ENCODE peak calls at places on chromosomes 4 and X, in eight cellular contexts. F is epithelial cell of prostate; C is neuronal stem cell; Y is HCT116; B is right lobe of liver; R is GM23248; A is CD4-positive, alpha-beta T cell; I is MM.1S. U is an unnamed sample.

GRCh38 chrX:69988955-69989394 is 60.8 kb downstream of the AWAT2 start:
- DNase-seq in Y (peak), A (no peak), I (no peak), C (no peak), R (no peak), B (no peak), F (no peak), U (peak)

GRCh38 chr4:142743071-142743825 is 102.9 kb downstream of the INPP4B start:
- DNase-seq in B (no peak), A (no peak), I (no peak), R (peak), F (no peak), C (no peak), Y (no peak), U (no peak)

GRCh38 chr4:145011636-145012035 is 86.4 kb downstream of the ANAPC10 start:
- DNase-seq in C (no peak), I (no peak), B (no peak), A (no peak), F (no peak), Y (no peak), R (no peak), U (no peak)

GRCh38 chr4:1500966-1501753 is 94.9 kb upstream of the NKX1-1 start:
- DNase-seq in B (peak), I (no peak), A (no peak), C (no peak), Y (no peak), F (no peak), R (no peak), U (no peak)

GRCh38 chr4:99414401-99414800 is 20.7 kb downstream of the ADH7 start:
- DNase-seq in B (no peak), Y (no peak), A (no peak), C (no peak), R (no peak), F (peak), I (no peak), U (no peak)

GRCh38 chr4:41746025-41746439 is 2.5 kb downstream of the PHOX2B start:
- DNase-seq in A (no peak), B (no peak), I (no peak), Y (no peak), F (no peak), C (peak), R (peak), U (no peak)

GRCh38 chrX:94058728-94059382 is 384.8 kb downstream of the FAM133A start:
- DNase-seq in R (peak), A (no peak), B (no peak), F (no peak), Y (no peak), C (peak), I (peak), U (peak)

GRCh38 chr4:85607624-85608023 is 132.7 kb downstream of the ARHGAP24 start:
- DNase-seq in A (no peak), Y (no peak), F (no peak), C (no peak), I (peak), B (no peak), R (no peak), U (no peak)

GRCh38 chr4:184102927-184103326 is 114.7 kb downstream of the ENPP6 start:
- DNase-seq in I (no peak), B (no peak), A (no peak), Y (no peak), F (no peak), R (no peak), C (no peak), U (no peak)

GRCh38 chr4:184101711-184102110 is 116.0 kb downstream of the ENPP6 start:
- DNase-seq in F (no peak), I (no peak), Y (no peak), A (no peak), R (no peak), B (no peak), C (no peak), U (no peak)

GRCh38 chr4:184104419-184105101 is 113.1 kb downstream of the ENPP6 start:
- DNase-seq in C (no peak), I (no peak), B (no peak), A (no peak), R (no peak), Y (no peak), F (no peak), U (no peak)

GRCh38 chr4:184102488-184102887 is 115.2 kb downstream of the ENPP6 start:
- DNase-seq in A (no peak), F (no peak), C (no peak), R (no peak), B (no peak), I (no peak), Y (no peak), U (no peak)

DNA sequence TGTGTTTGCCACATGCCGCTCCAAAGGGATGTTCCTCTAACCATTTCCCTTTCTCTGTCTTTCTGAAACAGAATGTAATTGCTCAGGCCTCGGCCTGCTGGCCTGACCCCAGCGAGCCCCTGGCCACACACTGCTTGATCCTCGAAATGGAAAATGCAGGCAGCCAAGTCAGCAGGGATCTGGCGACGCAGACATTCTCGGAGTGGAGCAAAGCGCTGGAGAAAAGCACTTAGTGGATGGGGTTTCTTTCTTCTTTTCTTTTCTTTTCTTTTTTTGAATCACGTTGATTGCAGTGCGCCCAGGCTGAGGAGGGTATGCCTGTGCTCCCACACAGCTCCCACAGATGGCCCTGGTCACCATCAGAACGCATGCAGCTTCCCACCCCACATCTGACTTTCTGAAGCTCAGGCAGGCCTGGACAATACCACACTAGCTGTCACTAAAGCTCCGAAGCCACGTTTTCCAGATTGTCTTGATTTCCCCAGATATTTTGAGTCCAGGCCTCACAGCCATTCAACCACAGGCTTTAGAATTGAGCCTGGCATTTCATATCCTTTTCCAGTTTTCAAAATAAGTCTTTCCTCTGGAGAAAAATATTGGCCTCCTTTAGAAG is 113.8 kb downstream of the ENPP6 start:
- DNase-seq in F (no peak), B (no peak), A (no peak), Y (no peak), I (no peak), C (no peak), R (no peak), U (no peak)
- H3K27ac ChIP-seq in F (no peak), B (peak), A (no peak), Y (no peak), I (no peak), C (no peak), R (no peak), U (no peak)

GRCh38 chr4:148097811-148098210 is 344.4 kb downstream of the NR3C2 start:
- DNase-seq in Y (no peak), F (no peak), R (no peak), B (no peak), I (no peak), C (no peak), A (no peak), U (no peak)
- H3K27ac ChIP-seq in Y (no peak), F (no peak), R (no peak), B (no peak), I (no peak), C (no peak), A (no peak), U (no peak)

DNA sequence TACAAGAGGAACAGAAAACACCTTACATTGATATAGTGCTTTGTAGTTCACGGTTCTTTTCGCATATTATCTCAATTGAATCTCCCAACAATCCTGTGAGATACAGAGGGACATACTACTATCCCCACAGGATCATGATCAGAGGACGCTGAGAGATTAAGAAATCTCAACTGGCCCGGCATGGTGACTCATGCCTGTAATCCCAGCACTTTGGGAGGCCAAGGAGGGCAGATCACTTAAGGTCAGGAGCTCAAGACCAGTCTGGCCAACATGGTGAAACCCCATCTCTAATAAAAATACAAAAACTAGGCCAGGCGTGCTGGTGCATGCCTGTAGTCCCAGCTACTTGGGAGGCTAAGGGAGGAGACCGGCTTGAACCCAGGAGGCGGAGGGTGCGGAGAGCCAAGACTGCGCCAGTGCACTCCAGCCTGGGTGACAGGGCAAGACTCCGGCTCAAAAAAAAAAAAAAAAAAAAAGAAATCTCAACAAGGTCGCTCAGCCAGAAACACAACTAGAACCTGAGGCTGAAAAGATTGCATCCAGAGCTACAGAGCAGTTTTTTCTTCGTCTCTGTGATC is 7.4 kb downstream of the APOO start:
- DNase-seq in I (no peak), R (peak), F (no peak), A (no peak), Y (no peak), C (no peak), B (no peak), U (no peak)
- H3K27ac ChIP-seq in I (no peak), R (peak), F (peak), A (no peak), Y (peak), C (no peak), B (no peak), U (peak)

GRCh38 chrX:112677167-112677566 is 2.6 kb downstream of the LHFPL1 start:
- DNase-seq in C (no peak), F (no peak), B (no peak), R (peak), A (no peak), Y (no peak), I (no peak), U (no peak)
- H3K27ac ChIP-seq in C (no peak), F (no peak), B (no peak), R (no peak), A (peak), Y (no peak), I (no peak), U (no peak)

GRCh38 chr4:185752881-185753280 is 59.1 kb downstream of the SORBS2 start:
- DNase-seq in A (no peak), C (no peak), I (no peak), R (no peak), B (no peak), F (no peak), Y (no peak), U (no peak)

GRCh38 chr4:185758807-185759206 is 53.2 kb downstream of the SORBS2 start:
- DNase-seq in B (no peak), I (no peak), R (no peak), C (no peak), F (no peak), A (no peak), Y (no peak), U (no peak)

GRCh38 chr4:185754961-185755360 is 57.0 kb downstream of the SORBS2 start:
- DNase-seq in Y (no peak), A (no peak), F (no peak), R (no peak), B (no peak), I (no peak), C (no peak), U (no peak)

GRCh38 chr4:185755451-185755850 is 56.5 kb downstream of the SORBS2 start:
- DNase-seq in F (no peak), R (no peak), Y (no peak), I (no peak), A (no peak), B (no peak), C (no peak), U (no peak)
- H3K27ac ChIP-seq in F (no peak), R (no peak), Y (no peak), I (no peak), A (no peak), B (no peak), C (no peak), U (no peak)